ENCODE peak calls at places on chromosome 2, in nine cellular contexts. F is DND-41; K is epithelial cell of proximal tubule; A is MCF 10A; U is RCC 7860; H is stimulated activated CD8-positive, alpha-beta memory T cell treated with anti-CD3 and anti-CD28 coated beads, Interleukin-15, amount 100 ng/mL, for 24 hours; R is stimulated activated naive CD8-positive, alpha-beta T cell treated with anti-CD3 and anti-CD28 coated beads, Interleukin-15, Interleukin-2, amounts not matched to agents 100 U/mL and 50 U/mL, for 24 hours; S is activated T-helper 9 cell treated with anti-CD3 and anti-CD28 coated beads, Interleukin-2, amount 50 U/mL, for 16 hours; Y is effector CD4-positive, alpha-beta T cell. P is an unnamed sample.

GRCh38 chr2:65553504-65554074 is 121.2 kb upstream of the SPRED2 start:
- DNase-seq in F (no peak), K (no peak), A (no peak), U (no peak), H (no peak), R (no peak), S (no peak), Y (no peak), P (no peak)

GRCh38 chr2:53422979-53423378 is 344.6 kb upstream of the CHAC2 start:
- DNase-seq in F (peak; percentile 16), K (no peak), A (peak; percentile 65), U (peak; percentile 37), H (no peak), R (no peak), S (no peak), Y (no peak), P (peak; percentile 67)

GRCh38 chr2:231919341-231920035 is 6.7 kb downstream of the NPPC start:
- DNase-seq in F (no peak), K (no peak), A (no peak), U (no peak), H (no peak), R (no peak), S (no peak), Y (no peak), P (no peak)

GRCh38 chr2:120880381-120880780 is 144.7 kb downstream of the GLI2 start:
- DNase-seq in F (no peak), K (no peak), A (no peak), U (no peak), H (no peak), R (no peak), S (no peak), Y (no peak), P (no peak)

GRCh38 chr2:120321721-120322284 is 24.1 kb upstream of the INHBB start:
- DNase-seq in F (no peak), K (no peak), A (no peak), U (no peak), H (no peak), R (no peak), S (no peak), Y (no peak), P (no peak)

GRCh38 chr2:138794734-138795133 is 14.5 kb upstream of the NXPH2 start:
- DNase-seq in F (no peak), K (no peak), A (no peak), U (no peak), H (no peak), R (no peak), S (no peak), Y (no peak), P (no peak)

GRCh38 chr2:48247171-48247570 is 282.8 kb upstream of the STON1 start:
- DNase-seq in F (no peak), K (no peak), A (no peak), U (no peak), H (no peak), R (no peak), S (no peak), Y (no peak), P (no peak)

GRCh38 chr2:207403950-207404349 is 125.8 kb upstream of the CREB1 start:
- DNase-seq in F (no peak), K (no peak), A (peak; percentile 61), U (no peak), H (no peak), R (no peak), S (no peak), Y (no peak), P (no peak)

GRCh38 chr2:105768961-105769452 is 24.3 kb downstream of the NCK2 start:
- DNase-seq in F (no peak), K (peak; percentile 67), A (no peak), U (peak; percentile 51), H (no peak), R (peak; percentile 23), S (no peak), Y (no peak), P (no peak)